ENCODE peak calls at places on chromosomes 6 and 20, in four cellular contexts. O is stomach, Q is ovary, C is heart right ventricle. F is an unnamed sample.

GRCh38 chr20:43744121-43744520 is 17.3 kb upstream of the GTSF1L start:
- DNase-seq in O (no peak), C (no peak), Q (no peak), F (no peak)

GRCh38 chr6:82251942-82252341 is 4.4 kb upstream of the IBTK start:
- DNase-seq in Q (no peak), C (no peak), O (no peak), F (no peak)

GRCh38 chr20:46253391-46253790 is 54.9 kb downstream of the CDH22 start:
- DNase-seq in Q (no peak), C (no peak), O (peak), F (no peak)

GRCh38 chr6:46626228-46626909 is 26.2 kb downstream of the CYP39A1 start:
- DNase-seq in Q (no peak), C (no peak), O (no peak), F (no peak)

GRCh38 chr6:163355471-163355991 is 59.0 kb upstream of the QKI start:
- DNase-seq in C (peak), O (no peak), Q (no peak), F (peak)

GRCh38 chr6:23414204-23414501 is 711.9 kb upstream of the NRSN1 start:
- DNase-seq in O (no peak), Q (no peak), C (no peak), F (no peak)

GRCh38 chr6:170099387-170099786 is 191.5 kb downstream of the DLL1 start:
- DNase-seq in Q (peak), O (peak), C (no peak), F (no peak)

GRCh38 chr6:39280247-39280731 is 33.9 kb downstream of the KCNK17 start:
- DNase-seq in O (peak), C (no peak), Q (no peak), F (no peak)

GRCh38 chr20:2820084-2820895 is 4.1 kb downstream of the TMEM239 start:
- DNase-seq in Q (peak), C (peak), O (no peak), F (no peak)

GRCh38 chr6:158026054-158026900 is 44.6 kb downstream of the SYNJ2 start:
- DNase-seq in Q (peak), C (peak), O (peak), F (peak)

GRCh38 chr20:46715292-46715756 is 5.9 kb downstream of the SLC2A10 start:
- DNase-seq in Q (peak), O (peak), C (no peak), F (no peak)

GRCh38 chr6:112717401-112717800 is 370.3 kb downstream of the RFPL4B start:
- DNase-seq in C (no peak), Q (no peak), O (no peak), F (no peak)

GRCh38 chr20:39326050-39326449 is 363.9 kb downstream of the DHX35 start:
- DNase-seq in C (no peak), Q (no peak), O (no peak), F (no peak)

GRCh38 chr6:167044696-167045095 is 45.5 kb downstream of the CEP43 start:
- DNase-seq in Q (no peak), O (no peak), C (peak), F (no peak)

GRCh38 chr6:150751296-150751695 is 114.2 kb upstream of the MTHFD1L start:
- DNase-seq in O (no peak), C (no peak), Q (no peak), F (no peak)

GRCh38 chr6:11805259-11806053 is 26.9 kb upstream of the ADTRP start:
- DNase-seq in Q (no peak), C (no peak), O (no peak), F (no peak)

GRCh38 chr6:43911625-43912577 is 141.9 kb downstream of the VEGFA start:
- DNase-seq in Q (no peak), O (peak), C (no peak), F (no peak)

GRCh38 chr6:43912598-43913387 is 142.8 kb downstream of the VEGFA start:
- DNase-seq in Q (no peak), O (no peak), C (no peak), F (no peak)

GRCh38 chr6:43915213-43915869 is 145.3 kb downstream of the VEGFA start:
- DNase-seq in Q (no peak), C (no peak), O (no peak), F (no peak)

GRCh38 chr6:43914272-43915147 is 144.5 kb downstream of the VEGFA start:
- DNase-seq in Q (no peak), O (no peak), C (no peak), F (no peak)

DNA sequence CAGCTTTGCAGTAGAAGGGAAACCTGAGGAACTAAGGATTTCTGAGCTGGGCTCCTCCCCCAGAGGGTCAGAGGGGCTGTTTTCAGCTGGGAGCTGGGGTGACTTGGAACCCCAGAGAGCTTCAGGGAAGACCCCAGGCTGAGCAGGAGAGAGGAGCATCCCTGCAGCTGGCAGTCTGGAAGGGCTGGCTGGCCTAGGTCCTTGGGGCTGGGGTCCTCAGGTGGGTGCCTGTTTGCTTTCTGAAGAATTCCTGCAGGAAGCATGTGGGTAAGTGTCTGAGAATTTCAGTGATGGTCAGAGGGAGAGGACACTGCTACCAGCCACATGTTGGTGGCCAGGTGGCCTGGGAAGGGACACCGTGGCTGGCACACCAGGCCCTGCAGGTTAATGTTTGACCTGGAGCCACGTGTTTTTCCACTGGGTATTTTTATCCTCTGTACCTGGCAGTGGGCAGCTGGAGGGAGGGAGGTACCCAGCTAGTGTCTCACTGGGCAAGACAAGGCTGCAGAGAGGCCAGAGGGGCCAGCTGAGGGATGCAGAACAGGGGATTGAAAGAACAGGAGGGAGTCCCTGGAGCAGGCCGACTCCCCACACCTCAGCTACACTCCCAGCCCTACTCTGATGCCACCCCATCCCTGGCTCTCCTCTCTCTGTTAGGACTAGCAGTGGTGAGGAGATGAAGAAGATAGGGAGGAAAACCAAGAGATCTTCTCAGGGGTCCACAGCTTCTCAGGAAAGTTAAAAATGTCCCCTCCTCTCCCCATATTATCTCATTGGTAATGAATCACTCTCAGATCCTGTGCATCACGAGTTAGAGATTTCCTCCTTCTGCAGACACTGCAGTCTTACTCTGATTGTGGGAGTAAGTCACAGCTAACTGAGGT is 143.6 kb downstream of the VEGFA start:
- DNase-seq in O (peak), C (no peak), Q (no peak), F (no peak)
- H3K27ac ChIP-seq in O (peak), C (no peak), Q (no peak), F (no peak)

GRCh38 chr6:44234101-44235090 is 11.0 kb downstream of the SLC29A1 start:
- DNase-seq in C (peak), O (peak), Q (peak), F (peak)
- TF ChIP-seq CTCF in C (peak), O (no peak), Q (peak), F (peak)

GRCh38 chr6:37141291-37142046 is 28.5 kb upstream of the PIM1 start:
- DNase-seq in Q (no peak), O (no peak), C (no peak), F (peak)
- H3K4me3 ChIP-seq in Q (no peak), O (no peak), C (no peak), F (no peak)

DNA sequence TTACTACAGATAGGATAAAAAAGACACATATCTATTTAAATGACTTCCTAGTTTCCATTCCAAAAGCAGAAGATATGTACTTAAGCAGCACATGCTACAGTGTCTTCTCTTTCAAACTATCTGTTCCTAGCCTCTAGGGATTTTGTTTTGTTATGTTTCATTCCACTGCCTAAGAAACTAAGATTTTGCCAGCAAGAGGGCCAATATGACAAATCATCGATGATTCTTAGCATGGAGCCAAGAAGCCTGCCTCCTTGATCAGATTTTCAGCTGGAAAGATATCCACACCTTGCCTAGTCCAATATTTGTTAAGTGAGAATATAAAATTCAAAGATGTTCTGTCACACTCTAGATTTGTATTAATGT is 7.0 kb downstream of the SNX5 start:
- DNase-seq in O (no peak), Q (no peak), C (no peak), F (no peak)
- H3K27ac ChIP-seq in O (no peak), Q (peak), C (peak), F (peak)

GRCh38 chr6:85678000-85678601 is 35.4 kb upstream of the SYNCRIP start:
- DNase-seq in C (no peak), O (no peak), Q (no peak), F (no peak)
- TF ChIP-seq CTCF in C (no peak), O (no peak), Q (no peak), F (no peak)

GRCh38 chr6:154721460-154721859 is 11.8 kb upstream of the SCAF8 start:
- DNase-seq in O (no peak), C (no peak), Q (no peak), F (no peak)
- H3K4me3 ChIP-seq in O (no peak), C (no peak), Q (no peak), F (no peak)

GRCh38 chr6:41568202-41568584 is 22.0 kb downstream of the FOXP4 start:
- DNase-seq in Q (no peak), C (no peak), O (no peak), F (no peak)
- H3K27ac ChIP-seq in Q (no peak), C (peak), O (peak), F (peak)

GRCh38 chr20:40797425-40797824 is 108.4 kb upstream of the MAFB start:
- DNase-seq in C (no peak), Q (no peak), O (peak), F (no peak)
- TF ChIP-seq CTCF in C (peak), Q (no peak), O (no peak), F (no peak)

DNA sequence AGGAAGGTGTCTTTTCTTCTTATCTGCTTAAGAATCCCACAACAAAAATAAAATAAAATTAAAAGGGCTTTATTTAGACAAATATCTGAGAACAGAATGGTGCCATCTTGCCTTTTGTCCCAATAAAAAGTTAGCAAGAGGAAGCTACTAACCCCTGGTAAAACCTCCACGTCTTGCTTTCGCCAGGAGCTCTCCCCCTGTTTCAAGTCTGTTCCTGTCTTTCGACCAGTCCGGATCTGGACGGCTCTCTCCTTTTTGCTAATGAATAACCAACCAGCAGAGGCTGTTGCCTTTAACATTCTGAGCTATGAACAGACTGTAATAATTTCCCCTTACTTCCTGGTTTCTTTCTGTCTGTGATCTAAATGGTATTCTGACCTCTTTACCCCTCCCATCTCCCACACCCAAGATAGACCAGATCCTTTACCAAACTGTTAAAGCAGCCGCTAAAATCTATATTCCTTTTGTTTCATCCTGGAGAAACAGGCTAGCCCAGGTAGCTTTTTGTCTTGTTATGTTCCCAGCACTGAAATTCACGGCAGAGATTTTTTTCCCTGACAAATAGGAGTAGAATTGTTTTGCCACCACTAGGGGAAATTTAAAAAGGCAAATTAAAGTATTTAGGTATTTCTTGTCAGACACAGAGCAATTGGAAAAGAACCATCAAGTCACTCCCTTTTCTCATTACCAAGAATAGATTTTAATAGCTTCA is at the start of gene FRK:
- DNase-seq in Q (peak), C (no peak), O (peak), F (peak)
- H3K4me3 ChIP-seq in Q (peak), C (peak), O (peak), F (peak)